ENCODE peak calls at places on chromosomes 3 and 15, in nine cellular contexts. M is stimulated activated CD8-positive, alpha-beta memory T cell treated with anti-CD3 and anti-CD28 coated beads, Interleukin-2, amount 100 ng/mL, for 48 hours; X is activated gamma-delta T cell treated with Interleukin-2 at 50 U/mL for 16 hours; D is GM23248; B is PC-3; P is hippocampal formation; S is NCI-H2081; J is stimulated activated CD4-positive, alpha-beta T cell treated with anti-CD3 and anti-CD28 coated beads, TNF-alpha, amount 100 ng/mL, for 24 hours; Y is activated naive CD4-positive, alpha-beta T cell treated with anti-CD3 and anti-CD28 coated beads, Interleukin-2, amount 50 U/mL, for 16 hours. A is an unnamed sample.

GRCh38 chr3:212432-212831 is 15.9 kb downstream of the CHL1 start:
- DNase-seq in J (no peak), P (no peak), M (no peak), S (no peak), Y (no peak), X (no peak), B (no peak), D (no peak), A (no peak)

GRCh38 chr3:177284383-177284881 is 87.2 kb upstream of the TBL1XR1 start:
- DNase-seq in B (no peak), M (peak), Y (peak), D (peak), S (no peak), J (peak), X (no peak), P (peak), A (peak)

GRCh38 chr15:40523611-40524010 is 41.2 kb downstream of the CCDC32 start:
- DNase-seq in B (no peak), X (no peak), Y (no peak), S (no peak), D (no peak), P (no peak), M (no peak), J (no peak), A (no peak)

GRCh38 chr3:153087595-153088566 is 74.1 kb upstream of the RAP2B start:
- DNase-seq in P (no peak), M (no peak), S (no peak), B (peak), X (no peak), J (no peak), D (peak), Y (no peak), A (no peak)

GRCh38 chr3:56621686-56622085 is 61.4 kb downstream of the TASOR start:
- DNase-seq in J (no peak), X (no peak), D (no peak), Y (no peak), M (no peak), P (no peak), B (peak), S (no peak), A (no peak)

GRCh38 chr3:27325419-27325818 is 43.8 kb downstream of the NEK10 start:
- DNase-seq in D (peak), P (no peak), B (no peak), M (no peak), X (no peak), J (no peak), S (no peak), Y (no peak), A (no peak)

GRCh38 chr3:142941373-142942123 is 21.9 kb downstream of the PAQR9 start:
- DNase-seq in B (no peak), M (no peak), Y (no peak), P (no peak), X (no peak), J (no peak), D (no peak), S (no peak), A (no peak)

GRCh38 chr3:43105224-43105596 is 669 bp downstream of the POMGNT2 start:
- DNase-seq in D (peak), J (no peak), X (no peak), S (no peak), M (no peak), P (no peak), Y (peak), B (no peak), A (no peak)

GRCh38 chr3:31670136-31670535 is 137.4 kb downstream of the STT3B start:
- DNase-seq in D (no peak), X (no peak), P (no peak), J (no peak), M (no peak), Y (no peak), S (no peak), B (no peak), A (no peak)

GRCh38 chr3:143402602-143403001 is 283.0 kb downstream of the CHST2 start:
- DNase-seq in P (no peak), S (no peak), M (no peak), B (no peak), Y (no peak), J (no peak), D (no peak), X (no peak), A (no peak)